ENCODE peak calls at places on chromosomes 1 and 21, in six cellular contexts. N is left ventricle myocardium inferior; F is AG08396; S is NCI-H1694 treated with DMSO at 0.1 percent for 48 hours; U is effector CD8-positive, alpha-beta T cell; Q is heart left ventricle. I is an unnamed sample.

GRCh38 chr1:54287821-54288220 is 87.9 kb downstream of the MRPL37 start:
- DNase-seq in N (no peak), F (peak), S (no peak), U (no peak), Q (no peak), I (peak)

GRCh38 chr1:29346573-29346972 is 110.3 kb downstream of the PTPRU start:
- DNase-seq in N (no peak), F (no peak), S (no peak), U (no peak), Q (no peak), I (no peak)

GRCh38 chr1:247156787-247157232 is 15.0 kb downstream of the ZNF124 start:
- DNase-seq in N (no peak), F (no peak), S (no peak), U (no peak), Q (no peak), I (no peak)

GRCh38 chr1:8681911-8682310 is 135.5 kb downstream of the RERE start:
- DNase-seq in N (no peak), F (no peak), S (no peak), U (no peak), Q (no peak), I (no peak)

GRCh38 chr1:27542463-27543273 is 52.7 kb upstream of the WASF2 start:
- DNase-seq in N (peak), F (no peak), S (no peak), U (no peak), Q (peak), I (no peak)

GRCh38 chr1:78104322-78104721 is 58.6 kb downstream of the GIPC2 start:
- DNase-seq in N (no peak), F (no peak), S (no peak), U (no peak), Q (no peak), I (peak)

GRCh38 chr1:110328274-110328673 is 10.9 kb upstream of the RBM15 start:
- DNase-seq in N (no peak), F (no peak), S (no peak), U (no peak), Q (no peak), I (no peak)

GRCh38 chr1:24286246-24287010 is 32.7 kb upstream of the GRHL3 start:
- DNase-seq in N (no peak), F (no peak), S (no peak), U (no peak), Q (no peak), I (no peak)

GRCh38 chr21:41953831-41954653 is at the start of gene C2CD2:
- DNase-seq in N (peak), F (peak), S (no peak), U (no peak), Q (peak), I (peak)

GRCh38 chr1:212951058-212951923 is 950 bp downstream of the VASH2 start:
- DNase-seq in N (no peak), F (peak), S (no peak), U (no peak), Q (no peak), I (no peak)

GRCh38 chr1:210250998-210251679 is 18.5 kb downstream of the SERTAD4 start:
- DNase-seq in N (peak), F (peak), S (peak), U (no peak), Q (peak), I (no peak)

GRCh38 chr21:26365849-26366248 is 195.3 kb upstream of the APP start:
- DNase-seq in N (no peak), F (no peak), S (no peak), U (no peak), Q (no peak), I (no peak)

GRCh38 chr1:29983366-29983765 is 740.0 kb downstream of the MATN1 start:
- DNase-seq in N (no peak), F (no peak), S (no peak), U (no peak), Q (no peak), I (no peak)

GRCh38 chr1:247500725-247501348 is 35.4 kb downstream of the OR2C3 start:
- DNase-seq in N (no peak), F (no peak), S (no peak), U (no peak), Q (no peak), I (no peak)

GRCh38 chr1:245334827-245335490 is 180.2 kb downstream of the KIF26B start:
- DNase-seq in N (no peak), F (no peak), S (no peak), U (no peak), Q (no peak), I (no peak)

GRCh38 chr1:1782399-1783221 is 4.3 kb upstream of the NADK start:
- DNase-seq in N (peak), F (peak), S (no peak), U (no peak), Q (peak), I (peak)

GRCh38 chr21:17915976-17916375 is 96.8 kb upstream of the C21orf91 start:
- DNase-seq in N (no peak), F (no peak), S (no peak), U (no peak), Q (no peak), I (no peak)

GRCh38 chr1:212452323-212453155 is 19.8 kb downstream of the NENF start:
- DNase-seq in N (peak), F (peak), S (no peak), U (no peak), Q (peak), I (peak)

GRCh38 chr1:111990026-111990877 is 784 bp upstream of the KCND3 start:
- DNase-seq in N (peak), F (no peak), S (peak), U (no peak), Q (peak), I (peak)

GRCh38 chr1:167705250-167705649 is 16.5 kb upstream of the MPZL1 start:
- DNase-seq in N (no peak), F (no peak), S (no peak), U (no peak), Q (no peak), I (no peak)

GRCh38 chr1:207659545-207660148 is 14.7 kb downstream of the CR1L start:
- DNase-seq in N (no peak), F (no peak), S (no peak), U (no peak), Q (no peak), I (no peak)

GRCh38 chr1:27652505-27652904 is 17.5 kb upstream of the FGR start:
- DNase-seq in N (no peak), F (no peak), S (no peak), U (no peak), Q (no peak), I (no peak)

GRCh38 chr1:218983848-218984247 is 189.8 kb upstream of the LYPLAL1 start:
- DNase-seq in N (no peak), F (no peak), S (no peak), U (no peak), Q (no peak), I (no peak)

GRCh38 chr1:150001415-150001814 is 9.1 kb downstream of the OTUD7B start:
- DNase-seq in N (no peak), F (no peak), S (no peak), U (no peak), Q (no peak), I (no peak)

GRCh38 chr1:16175610-16176553 is 20.0 kb upstream of the EPHA2 start:
- DNase-seq in N (peak), F (peak), S (no peak), U (no peak), Q (peak), I (peak)

GRCh38 chr1:174740248-174740990 is 259.3 kb upstream of the CACYBP start:
- DNase-seq in N (no peak), F (no peak), S (no peak), U (no peak), Q (no peak), I (peak)

I was measured in AG08395.